ENCODE peak calls at places on chromosomes 1 and 21, in seven cellular contexts. U, K, M, G, A, I and E are unnamed samples.
A peak's percentile ranks its signal among the peaks of the same experiment; 100 is the strongest.

GRCh38 chr1:220692436-220693228 is 2.5 kb downstream of the C1orf115 start:
- DNase-seq in U (no peak), K (no peak), M (no peak), G (no peak), A (no peak), I (no peak), E (no peak)

GRCh38 chr1:200036616-200037270 is 9.2 kb downstream of the NR5A2 start:
- DNase-seq in U (no peak), K (no peak), M (no peak), G (peak; percentile 64), A (no peak), I (no peak), E (no peak)

GRCh38 chr1:184792450-184792969 is 37.9 kb upstream of the EDEM3 start:
- DNase-seq in U (no peak), K (peak; percentile 84), M (no peak), G (no peak), A (peak; percentile 66), I (peak; percentile 99), E (peak; percentile 51)

GRCh38 chr1:182193908-182194550 is 132.5 kb upstream of the ZNF648 start:
- DNase-seq in U (no peak), K (no peak), M (no peak), G (no peak), A (peak; percentile 81), I (peak; percentile 31), E (no peak)

GRCh38 chr1:56188216-56188615 is 391.1 kb downstream of the PLPP3 start:
- DNase-seq in U (no peak), K (no peak), M (no peak), G (no peak), A (no peak), I (no peak), E (no peak)

GRCh38 chr1:244445320-244446181 is 6.2 kb downstream of the ADSS2 start:
- DNase-seq in U (no peak), K (no peak), M (no peak), G (no peak), A (no peak), I (peak; percentile 17), E (no peak)

GRCh38 chr1:205810448-205811157 is 2.4 kb downstream of the SLC41A1 start:
- DNase-seq in U (no peak), K (no peak), M (peak; percentile 54), G (peak; percentile 65), A (no peak), I (no peak), E (no peak)

GRCh38 chr1:231536099-231536498 is 7.6 kb downstream of the TSNAX start:
- DNase-seq in U (no peak), K (no peak), M (no peak), G (no peak), A (no peak), I (no peak), E (no peak)

GRCh38 chr1:40948741-40949528 is 30.6 kb upstream of the CTPS1 start:
- DNase-seq in U (no peak), K (peak; percentile 32), M (peak; percentile 84), G (peak; percentile 90), A (peak; percentile 60), I (peak; percentile 73), E (peak; percentile 34)

GRCh38 chr1:48817505-48818114 is 40.9 kb upstream of the BEND5 start:
- DNase-seq in U (peak; percentile 71), K (peak; percentile 11), M (peak; percentile 80), G (peak; percentile 83), A (peak; percentile 32), I (peak; percentile 31), E (peak; percentile 55)

DNA sequence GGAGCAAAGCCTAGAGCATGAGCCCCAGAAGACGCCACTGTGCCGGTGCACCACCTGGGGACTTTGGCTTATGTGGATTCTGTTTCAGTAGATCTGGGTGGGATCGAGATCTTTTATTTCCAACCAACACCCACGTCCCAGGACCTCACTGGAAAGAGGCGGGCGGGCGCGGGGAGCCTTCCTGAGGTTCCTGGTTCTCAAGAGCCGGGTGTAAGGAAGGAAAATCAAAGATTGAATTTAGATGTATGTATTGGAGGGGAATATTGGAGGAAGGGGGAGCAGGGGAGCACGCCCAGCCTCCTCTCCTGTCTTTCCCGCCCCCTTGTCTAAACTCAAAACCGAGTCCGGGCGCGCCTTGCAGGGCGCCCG is 6.2 kb upstream of the OLIG2 start:
- DNase-seq in U (no peak), K (no peak), M (no peak), G (no peak), A (no peak), I (no peak), E (no peak)
- H3K27me3 ChIP-seq in U (peaks cover 84% of the 10 kb centered on the region), K (peaks cover 84% of the 10 kb centered on the region), M (peaks cover 63% of the 10 kb centered on the region), G (peaks cover 95% of the 10 kb centered on the region), A (peaks cover 98% of the 10 kb centered on the region), I (peaks cover 78% of the 10 kb centered on the region), E (peaks cover 60% of the 10 kb centered on the region)

GRCh38 chr1:230415405-230416119 is 10.6 kb downstream of the PGBD5 start:
- DNase-seq in U (no peak), K (no peak), M (no peak), G (no peak), A (no peak), I (no peak), E (no peak)
- H3K27ac ChIP-seq in U (no peak overlapping the region), K (no peak overlapping the region), M (no peak overlapping the region), G (no peak overlapping the region), A (no peak overlapping the region), I (no peak overlapping the region), E (no peak overlapping the region)

DNA sequence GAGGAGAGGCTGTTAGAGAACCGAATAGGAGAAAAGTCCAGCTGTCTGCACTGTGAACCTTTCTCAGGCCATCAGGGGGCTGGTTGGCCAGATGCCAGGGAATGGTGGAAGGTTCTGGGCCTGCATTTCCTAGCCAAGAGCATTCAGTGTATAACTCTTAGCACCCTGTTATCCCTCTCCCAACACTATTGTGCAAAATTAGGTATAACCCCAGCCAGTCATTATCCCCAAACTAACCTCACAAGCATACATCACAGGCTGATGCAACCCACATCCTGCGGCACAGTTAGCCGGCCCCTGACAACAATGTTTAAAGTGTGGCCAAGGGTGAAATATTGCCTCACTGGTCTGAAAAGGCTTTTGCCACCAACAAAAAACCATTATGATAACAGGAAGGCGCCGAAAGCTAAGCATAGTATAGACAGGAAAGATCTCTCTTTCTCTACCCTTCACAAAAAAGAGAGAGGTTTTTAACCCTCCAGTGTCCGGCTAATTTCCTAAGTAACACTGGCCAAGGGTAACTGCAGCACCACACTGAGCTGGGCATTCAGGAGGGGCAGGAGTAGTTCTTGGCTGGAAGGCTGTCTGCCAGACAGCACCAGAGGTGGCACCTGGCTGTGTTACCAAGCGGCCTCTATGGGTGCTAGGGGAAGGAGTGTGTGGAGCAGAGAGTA is 77.3 kb upstream of the BCAR3 start:
- DNase-seq in U (no peak), K (no peak), M (no peak), G (no peak), A (no peak), I (peak; percentile 89), E (no peak)
- TF ChIP-seq CTCF in U (no peak), K (peak; percentile 35), M (no peak), G (no peak), A (no peak), I (no peak), E (no peak)

DNA sequence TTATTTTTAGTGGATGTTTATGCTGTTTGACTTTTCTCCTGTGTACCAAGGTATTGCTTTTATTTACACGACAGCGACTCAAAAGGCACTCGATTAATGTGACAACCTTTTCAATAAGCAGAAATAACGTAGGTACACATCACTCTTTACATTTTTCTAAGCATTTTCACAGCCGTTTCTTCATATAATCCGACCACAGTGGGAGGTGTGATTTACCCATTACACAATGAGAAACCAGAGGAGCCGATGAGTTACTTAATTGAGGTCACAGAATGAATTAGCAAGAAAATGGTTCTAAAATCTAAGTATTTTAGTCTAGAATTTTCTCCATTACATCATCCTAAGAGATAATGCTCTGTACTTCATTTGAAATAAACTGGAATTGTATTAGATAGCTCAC is 71.5 kb downstream of the UMODL1 start:
- DNase-seq in U (no peak), K (no peak), M (no peak), G (no peak), A (no peak), I (no peak), E (no peak)
- H3K27me3 ChIP-seq in U (no peaks in the 10 kb centered on the region), K (peaks cover 10% of the 10 kb centered on the region), M (no peaks in the 10 kb centered on the region), G (no peaks in the 10 kb centered on the region), A (no peaks in the 10 kb centered on the region), I (peaks cover 23% of the 10 kb centered on the region), E (peaks cover 41% of the 10 kb centered on the region)

DNA sequence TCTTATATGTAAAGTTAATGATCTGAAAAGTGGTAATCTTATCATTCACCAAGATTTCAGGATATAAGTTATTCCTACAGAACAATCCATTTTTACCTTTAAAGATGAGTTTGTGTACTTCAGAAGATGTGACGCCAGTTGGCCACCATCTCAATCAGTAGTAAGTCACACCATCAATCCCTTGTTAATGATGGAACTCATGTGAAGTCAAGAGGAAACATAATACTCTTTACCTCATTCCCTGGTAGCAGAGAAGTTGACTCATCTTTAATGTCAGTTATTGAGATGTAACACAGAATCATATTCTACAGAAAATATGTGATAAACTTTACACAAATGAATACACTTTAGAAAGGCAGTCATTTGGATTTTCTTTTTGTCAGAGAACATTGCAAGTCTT is 38.2 kb downstream of the MRPL39 start:
- DNase-seq in U (no peak), K (no peak), M (no peak), G (no peak), A (no peak), I (peak; percentile 56), E (no peak)
- H3K27ac ChIP-seq in U (no peak overlapping the region), K (no peak overlapping the region), M (no peak overlapping the region), G (no peak overlapping the region), A (no peak overlapping the region), I (no peak overlapping the region), E (no peak overlapping the region)

DNA sequence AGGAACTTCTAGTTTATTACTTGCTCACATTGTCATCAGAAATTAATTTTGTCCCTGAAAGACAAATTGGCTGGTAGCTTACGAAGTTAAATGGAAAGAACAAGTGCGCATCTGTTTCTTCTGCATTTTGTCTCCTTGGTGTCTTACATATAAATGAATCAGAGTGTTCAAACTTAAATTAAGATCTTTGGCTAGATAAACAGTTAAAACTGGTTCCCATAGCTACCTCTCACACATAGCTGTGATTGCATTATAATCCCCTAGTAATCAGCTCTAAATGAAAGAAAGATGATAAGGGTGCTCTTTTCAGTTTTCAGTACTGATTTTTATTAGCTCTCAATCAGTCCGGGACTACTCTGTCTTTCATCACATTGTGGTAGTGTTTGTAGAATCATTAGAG is 124.2 kb upstream of the LMO4 start:
- DNase-seq in U (no peak), K (no peak), M (no peak), G (no peak), A (no peak), I (no peak), E (no peak)
- TF ChIP-seq CTCF in U (no peak), K (no peak), M (no peak), G (no peak), A (no peak), I (no peak), E (no peak)

GRCh38 chr1:159089184-159089791 is 12.7 kb upstream of the AIM2 start:
- DNase-seq in U (no peak), K (no peak), M (no peak), G (peak; percentile 66), A (no peak), I (no peak), E (peak; percentile 58)
- H3K27me3 ChIP-seq in U (no peaks in the 10 kb centered on the region), K (no peaks in the 10 kb centered on the region), M (no peaks in the 10 kb centered on the region), G (no peaks in the 10 kb centered on the region), A (no peaks in the 10 kb centered on the region), I (peaks cover 2% of the 10 kb centered on the region), E (no peaks in the 10 kb centered on the region)